ENCODE peak calls at places on chromosome X, in ten cellular contexts. G is CD4-positive, alpha-beta T cell; A is heart right ventricle; F is aorta; Z is stimulated activated CD8-positive, alpha-beta memory T cell treated with anti-CD3 and anti-CD28 coated beads, Interleukin-15, amount 100 ng/mL, for 4 hours; H is stimulated activated naive CD8-positive, alpha-beta T cell treated with anti-CD3 and anti-CD28 coated beads, Interleukin-15, Interleukin-2, amounts not matched to agents 100 U/mL and 50 U/mL, for 24 hours; P is foreskin fibroblast; D is lung microvascular endothelial cell; Q is activated CD4-positive, alpha-beta T cell treated with anti-CD3 and anti-CD28 coated beads, Interleukin-2, amount 10 ng/mL, durations not matched to agents 7 days and 5 days; L is DMS79 treated with DMSO at 0.1 percent for 48 hours. U is an unnamed sample.

GRCh38 chrX:54747713-54748393 is 50.2 kb downstream of the ITIH6 start:
- DNase-seq in Q (peak), P (no peak), L (no peak), H (no peak), Z (no peak), F (no peak), G (no peak), D (no peak), A (no peak), U (no peak)

GRCh38 chrX:138945219-138945618 is 233.7 kb upstream of the FGF13 start:
- DNase-seq in G (no peak), D (no peak), F (no peak), Z (no peak), P (no peak), A (no peak), L (no peak), Q (no peak), H (no peak), U (no peak)

GRCh38 chrX:107629533-107629909 is 1.2 kb downstream of the PRPS1 start:
- DNase-seq in D (no peak), P (no peak), G (no peak), H (no peak), A (no peak), L (peak), F (no peak), Q (peak), Z (no peak), U (no peak)

GRCh38 chrX:43860646-43861370 is 21.4 kb downstream of the MAOB start:
- DNase-seq in H (no peak), A (no peak), G (no peak), D (peak), Q (no peak), F (no peak), P (no peak), Z (no peak), L (no peak), U (no peak)

GRCh38 chrX:39935414-39936064 is 162.2 kb downstream of the BCOR start:
- DNase-seq in D (no peak), A (no peak), G (no peak), L (no peak), Q (no peak), Z (no peak), F (peak), H (no peak), P (no peak), U (no peak)

GRCh38 chrX:95764972-95765451 is 919.6 kb upstream of the DIAPH2 start:
- DNase-seq in F (no peak), G (no peak), D (peak), A (no peak), L (no peak), Z (no peak), Q (no peak), H (no peak), P (no peak), U (no peak)

GRCh38 chrX:71168134-71168533 is 23.5 kb downstream of the NLGN3 start:
- DNase-seq in P (no peak), L (no peak), Q (no peak), Z (no peak), G (no peak), A (no peak), H (no peak), F (no peak), D (no peak), U (no peak)

GRCh38 chrX:85359051-85359450 is 20.4 kb downstream of the POF1B start:
- DNase-seq in L (no peak), H (no peak), G (no peak), Q (no peak), A (no peak), D (no peak), P (no peak), F (no peak), Z (no peak), U (no peak)

GRCh38 chrX:102651968-102652744 is 873 bp downstream of the GPRASP1 start:
- DNase-seq in P (peak), A (no peak), L (no peak), F (peak), D (peak), Z (no peak), Q (peak), G (peak), H (peak), U (no peak)

GRCh38 chrX:111114806-111115205 is 18.8 kb downstream of the PAK3 start:
- DNase-seq in G (no peak), D (no peak), L (no peak), F (no peak), Q (no peak), P (no peak), Z (no peak), A (no peak), H (no peak), U (no peak)

GRCh38 chrX:135383249-135383648 is 38.5 kb upstream of the SMIM10L2A start:
- DNase-seq in F (no peak), P (no peak), Q (no peak), G (no peak), Z (no peak), A (no peak), L (no peak), D (peak), H (no peak), U (no peak)

GRCh38 chrX:39238017-39238416 is 436.8 kb downstream of the MID1IP1 start:
- DNase-seq in P (no peak), D (no peak), Q (no peak), A (no peak), G (no peak), Z (no peak), L (no peak), H (no peak), F (no peak), U (no peak)

GRCh38 chrX:148499638-148500427 is 584 bp upstream of the AFF2 start:
- DNase-seq in P (no peak), H (no peak), D (no peak), Z (no peak), Q (no peak), A (no peak), F (peak), L (no peak), G (no peak), U (no peak)

GRCh38 chrX:46913710-46914109 is 1.5 kb downstream of the JADE3 start:
- DNase-seq in H (no peak), Q (no peak), F (no peak), P (peak), D (peak), L (no peak), Z (no peak), A (no peak), G (no peak), U (no peak)

GRCh38 chrX:10722804-10723364 is 102.5 kb upstream of the MID1 start:
- DNase-seq in F (peak), P (peak), G (peak), Q (peak), L (no peak), D (peak), Z (no peak), A (no peak), H (peak), U (peak)

GRCh38 chrX:140525448-140525847 is 20.6 kb upstream of the SOX3 start:
- DNase-seq in F (no peak), G (no peak), L (no peak), A (no peak), Q (no peak), P (no peak), D (no peak), Z (no peak), H (no peak), U (no peak)

GRCh38 chrX:44422631-44423030 is 79.2 kb upstream of the EFHC2 start:
- DNase-seq in A (no peak), Z (no peak), P (peak), F (no peak), D (no peak), G (no peak), L (no peak), Q (no peak), H (no peak), U (no peak)

GRCh38 chrX:115622534-115622933 is 61.6 kb downstream of the PLS3 start:
- DNase-seq in H (no peak), P (no peak), L (no peak), Q (no peak), D (no peak), A (no peak), Z (no peak), F (no peak), G (no peak), U (no peak)

GRCh38 chrX:31435592-31435991 is 363.8 kb upstream of the FTHL17 start:
- DNase-seq in F (no peak), G (no peak), P (no peak), A (peak), D (no peak), Z (no peak), H (no peak), L (no peak), Q (no peak), U (no peak)

GRCh38 chrX:40109288-40110008 is 11.7 kb upstream of the BCOR start:
- DNase-seq in P (no peak), G (no peak), H (no peak), D (peak), A (peak), Q (peak), Z (no peak), F (peak), L (no peak), U (no peak)

GRCh38 chrX:102345916-102346315 is 93.9 kb downstream of the NXF2B start:
- DNase-seq in H (peak), P (peak), Q (peak), A (no peak), G (peak), Z (no peak), D (peak), L (no peak), F (peak), U (peak)

GRCh38 chrX:100931925-100932285 is 3.2 kb upstream of the XKRX start:
- DNase-seq in H (no peak), P (no peak), F (no peak), L (no peak), Z (no peak), Q (no peak), G (no peak), A (no peak), D (no peak), U (no peak)

GRCh38 chrX:5080812-5081211 is 1147.9 kb downstream of the NLGN4X start:
- DNase-seq in P (no peak), L (no peak), D (no peak), A (no peak), Z (no peak), H (no peak), G (no peak), F (no peak), Q (no peak), U (no peak)

GRCh38 chrX:93673869-93674271 is at the start of gene FAM133A:
- DNase-seq in G (no peak), D (no peak), A (no peak), P (no peak), F (no peak), Z (no peak), H (no peak), L (no peak), Q (no peak), U (no peak)

GRCh38 chrX:70132244-70132643 is 1.0 kb upstream of the IGBP1 start:
- DNase-seq in P (no peak), D (no peak), F (no peak), Q (no peak), Z (no peak), H (no peak), A (no peak), G (no peak), L (no peak), U (no peak)

GRCh38 chrX:70834587-70834986 is 73.9 kb downstream of the TEX11 start:
- DNase-seq in D (no peak), A (no peak), F (no peak), Q (no peak), P (no peak), G (no peak), H (no peak), L (no peak), Z (no peak), U (no peak)

GRCh38 chrX:69323786-69324720 is 158.8 kb upstream of the PJA1 start:
- DNase-seq in G (no peak), Q (no peak), P (no peak), L (peak), Z (no peak), A (no peak), D (no peak), F (no peak), H (no peak), U (no peak)

U was measured in suprapubic skin.